ENCODE peak calls at places on chromosomes 6 and 20, in six cellular contexts. Y, J, R, S, B and W are unnamed samples.

GRCh38 chr6:24453921-24454320 is 35.5 kb downstream of the GPLD1 start:
- DNase-seq in S (no peak), B (no peak), R (no peak), J (no peak), Y (no peak), W (no peak)

GRCh38 chr6:23446394-23447001 is 679.5 kb upstream of the NRSN1 start:
- DNase-seq in R (peak), S (no peak), B (peak), Y (peak), J (peak), W (peak)

GRCh38 chr6:111718326-111718725 is 112.6 kb upstream of the TRAF3IP2 start:
- DNase-seq in J (no peak), B (no peak), Y (no peak), R (no peak), S (no peak), W (no peak)

GRCh38 chr6:150030611-150031010 is 5.3 kb upstream of the RAET1L start:
- DNase-seq in S (no peak), R (no peak), J (no peak), B (no peak), Y (no peak), W (no peak)

GRCh38 chr6:165573671-165574070 is 89.4 kb downstream of the PDE10A start:
- DNase-seq in S (no peak), Y (no peak), B (peak), R (peak), J (no peak), W (no peak)

GRCh38 chr20:37362821-37363220 is 16.9 kb downstream of the SRC start:
- DNase-seq in B (no peak), S (no peak), Y (no peak), R (no peak), J (no peak), W (no peak)

GRCh38 chr20:49785851-49786174 is 26.8 kb upstream of the SLC9A8 start:
- DNase-seq in Y (no peak), J (no peak), B (no peak), S (no peak), R (no peak), W (no peak)

GRCh38 chr6:62652692-62653328 is 366.8 kb upstream of the KHDRBS2 start:
- DNase-seq in Y (no peak), J (no peak), S (no peak), B (peak), R (peak), W (peak)

GRCh38 chr6:43115365-43115764 is 39.3 kb downstream of the PTK7 start:
- DNase-seq in R (no peak), Y (no peak), B (no peak), J (no peak), S (no peak), W (no peak)